ENCODE peak calls at places on chromosome 11, in six cellular contexts. T, V, S, F, C and B are unnamed samples.
A peak's percentile ranks its signal among the peaks of the same experiment; 100 is the strongest.

GRCh38 chr11:126328938-126329643 is 25.2 kb downstream of the DCPS start:
- DNase-seq in V (no peak), T (no peak), F (no peak), C (no peak), S (no peak), B (no peak)

GRCh38 chr11:19723572-19724342 is 11.1 kb downstream of the NAV2 start:
- DNase-seq in V (peak; percentile 37), F (peak; percentile 36), T (peak; percentile 31), S (no peak), C (no peak), B (no peak)

GRCh38 chr11:58068640-58069039 is 37.9 kb downstream of the OR6Q1 start:
- DNase-seq in S (no peak), V (no peak), C (no peak), T (no peak), F (no peak), B (no peak)

GRCh38 chr11:106400949-106401545 is 323.6 kb downstream of the AASDHPPT start:
- DNase-seq in T (no peak), S (no peak), C (no peak), V (no peak), F (no peak), B (no peak)

GRCh38 chr11:66267379-66268209 is 845 bp upstream of the RAB1B start:
- DNase-seq in S (peak; percentile 93), T (no peak), V (peak; percentile 93), F (peak; percentile 69), C (peak; percentile 58), B (no peak)

GRCh38 chr11:104134760-104135159 is 29.2 kb downstream of the PDGFD start:
- DNase-seq in V (no peak), T (no peak), F (no peak), C (no peak), S (no peak), B (no peak)

GRCh38 chr11:116387623-116388022 is 385.2 kb downstream of the BUD13 start:
- DNase-seq in F (no peak), C (no peak), T (no peak), S (no peak), V (no peak), B (no peak)

GRCh38 chr11:30497600-30497999 is 88.6 kb downstream of the MPPED2 start:
- DNase-seq in S (no peak), T (no peak), C (no peak), F (no peak), V (no peak), B (no peak)

GRCh38 chr11:107957109-107957588 is 28.9 kb downstream of the RAB39A start:
- DNase-seq in T (peak; percentile 9), C (no peak), S (no peak), V (no peak), F (no peak), B (no peak)

GRCh38 chr11:32231909-32232493 is 141.1 kb downstream of the RCN1 start:
- DNase-seq in V (no peak), T (no peak), C (no peak), S (no peak), F (peak; percentile 36), B (no peak)
- TF ChIP-seq CTCF in V (no peak), T (peak; percentile 61), C (peak; percentile 68), S (no peak), F (peak; percentile 96), B (peak; percentile 88)

GRCh38 chr11:118917488-118918127 is 8.1 kb downstream of the BCL9L start:
- DNase-seq in T (no peak), F (no peak), C (no peak), V (peak; percentile 82), S (peak; percentile 74), B (no peak)

GRCh38 chr11:118918128-118918685 is 7.5 kb downstream of the BCL9L start:
- DNase-seq in S (peak; percentile 74), F (no peak), C (no peak), V (peak; percentile 88), T (peak; percentile 87), B (no peak)

GRCh38 chr11:118915396-118915795 is 10.3 kb downstream of the BCL9L start:
- DNase-seq in V (no peak), S (no peak), F (no peak), T (no peak), C (no peak), B (no peak)

GRCh38 chr11:118915941-118916841 is 9.5 kb downstream of the BCL9L start:
- DNase-seq in S (peak; percentile 47), F (no peak), V (peak; percentile 32), C (no peak), T (no peak), B (no peak)

DNA sequence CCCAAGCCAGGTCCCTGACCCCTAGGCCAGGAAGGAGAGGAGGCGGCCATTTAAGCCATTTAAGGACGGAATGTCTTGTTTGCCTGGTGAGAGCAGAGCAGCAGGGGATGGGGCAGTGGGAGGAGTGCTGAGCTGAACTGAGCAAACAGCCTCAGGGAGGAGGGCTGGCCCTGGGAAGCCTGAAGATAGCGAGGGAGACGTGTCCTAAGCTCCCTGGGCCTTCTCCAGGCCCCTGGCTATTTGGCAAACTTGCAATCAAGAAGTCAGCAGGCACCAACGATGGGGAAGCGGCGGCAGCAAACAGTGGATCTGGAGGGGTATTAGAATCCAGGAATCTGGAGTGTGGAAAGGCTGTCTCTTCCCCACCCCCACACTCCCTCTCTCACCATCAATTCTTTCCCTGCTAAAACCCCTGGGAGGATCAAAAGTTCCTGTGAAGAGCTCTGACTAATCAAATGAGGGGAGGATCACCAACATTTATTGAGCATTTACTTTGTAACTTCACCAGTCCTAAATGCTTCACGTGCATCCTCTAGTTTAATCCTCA is 8.8 kb downstream of the BCL9L start:
- DNase-seq in V (peak; percentile 74), T (peak; percentile 86), S (peak; percentile 81), F (no peak), C (no peak), B (no peak)
- H3K4me3 ChIP-seq in V (peak overlapping the region; percentile 57), T (peak overlapping the region; percentile 21), S (no peak overlapping the region), F (no peak overlapping the region), C (peak overlapping the region; percentile 20), B (no peak overlapping the region)

GRCh38 chr11:63686912-63687311 is 5.6 kb downstream of the RTN3 start:
- DNase-seq in V (no peak), F (no peak), S (no peak), C (no peak), T (no peak), B (no peak)

GRCh38 chr11:63680842-63681207 is 475 bp upstream of the RTN3 start:
- DNase-seq in S (peak; percentile 32), F (no peak), T (no peak), V (no peak), C (no peak), B (no peak)

GRCh38 chr11:63683133-63683991 is 2.1 kb downstream of the RTN3 start:
- DNase-seq in S (no peak), C (no peak), F (no peak), T (no peak), V (no peak), B (no peak)

GRCh38 chr11:63681208-63682044 is at the start of gene RTN3:
- DNase-seq in T (peak; percentile 96), S (peak; percentile 96), C (peak; percentile 97), V (peak; percentile 96), F (peak; percentile 96), B (no peak)

GRCh38 chr11:63682045-63682915 is 980 bp downstream of the RTN3 start:
- DNase-seq in S (no peak), F (no peak), T (no peak), V (no peak), C (no peak), B (no peak)
- TF ChIP-seq CTCF in S (peak; percentile 12), F (peak; percentile 50), T (no peak), V (no peak), C (peak; percentile 9), B (peak; percentile 5)

DNA sequence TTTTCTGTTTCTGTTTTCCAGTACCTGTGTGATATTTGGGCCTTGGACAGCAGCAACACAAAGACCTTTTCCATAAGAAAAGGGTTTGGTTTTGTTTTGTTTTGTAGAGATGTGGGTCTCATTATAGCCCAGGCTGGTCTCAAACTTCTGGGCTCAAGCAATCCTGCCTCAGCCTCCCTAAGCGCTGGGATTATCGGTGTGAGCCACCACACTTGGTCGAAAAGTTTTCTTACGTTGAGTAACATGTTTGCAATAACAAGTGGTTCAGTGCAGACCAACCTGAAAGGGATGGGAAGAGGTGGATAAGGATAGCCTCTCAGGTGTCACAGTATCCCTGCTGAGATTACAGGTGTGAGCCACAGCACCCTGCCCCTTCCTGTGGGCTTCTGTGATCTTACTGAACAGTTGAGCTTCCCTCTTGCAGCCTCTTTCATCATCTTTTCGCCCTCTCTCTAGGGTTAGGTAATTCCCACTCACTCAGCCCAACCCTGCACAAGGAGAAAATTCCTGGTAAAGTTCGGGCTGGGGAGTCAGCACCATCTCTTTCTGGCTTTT is 3.5 kb upstream of the MRPL48 start:
- DNase-seq in C (no peak), T (no peak), V (no peak), F (peak; percentile 66), S (no peak), B (no peak)
- H3K4me3 ChIP-seq in C (no peak overlapping the region), T (no peak overlapping the region), V (no peak overlapping the region), F (no peak overlapping the region), S (no peak overlapping the region), B (no peak overlapping the region)

GRCh38 chr11:119019996-119020395 is 1.4 kb downstream of the TRAPPC4 start:
- DNase-seq in F (no peak), T (no peak), C (no peak), V (no peak), S (no peak), B (no peak)

GRCh38 chr11:119016216-119017009 is 1.7 kb downstream of the RPS25 start:
- DNase-seq in T (no peak), F (no peak), V (no peak), C (no peak), S (no peak), B (no peak)

GRCh38 chr11:119015054-119015611 is 3.0 kb downstream of the RPS25 start:
- DNase-seq in T (no peak), V (no peak), F (no peak), S (no peak), C (no peak), B (no peak)

GRCh38 chr11:119014209-119014924 is 3.8 kb downstream of the RPS25 start:
- DNase-seq in S (no peak), F (no peak), T (no peak), C (no peak), V (no peak), B (no peak)

GRCh38 chr11:119018074-119018938 is at the start of the genes RPS25 and TRAPPC4:
- DNase-seq in T (peak; percentile 76), V (peak; percentile 96), S (peak; percentile 92), F (peak; percentile 94), C (peak; percentile 84), B (peak; percentile 75)
- TF ChIP-seq CTCF in T (no peak), V (no peak), S (no peak), F (no peak), C (no peak), B (no peak)

DNA sequence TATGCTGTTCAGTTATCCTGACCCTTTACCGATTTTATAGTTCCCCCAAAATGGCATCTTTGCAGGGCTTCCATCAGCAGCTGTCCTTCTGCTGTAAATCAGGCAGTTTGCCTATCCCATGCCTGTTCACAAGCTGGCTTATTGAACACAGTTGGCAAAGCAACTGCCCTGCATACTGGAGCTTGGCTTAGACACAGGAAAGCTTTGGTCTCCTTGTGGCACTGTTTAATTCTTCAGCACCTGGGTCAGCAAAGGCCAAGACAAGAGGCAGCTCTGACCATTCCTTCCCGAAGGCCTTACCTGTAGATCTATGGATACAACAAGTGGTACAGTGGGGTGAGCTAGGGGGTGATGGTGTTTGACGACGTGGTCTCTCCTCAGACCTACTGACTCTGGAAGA is 32.2 kb downstream of the TSPAN18 start:
- DNase-seq in F (no peak), C (no peak), S (no peak), V (no peak), T (no peak), B (no peak)
- H3K4me3 ChIP-seq in F (no peak overlapping the region), C (no peak overlapping the region), S (no peak overlapping the region), V (no peak overlapping the region), T (no peak overlapping the region), B (no peak overlapping the region)

GRCh38 chr11:130068546-130068985 is 1.1 kb upstream of the APLP2 start:
- DNase-seq in C (no peak), V (no peak), F (no peak), S (peak; percentile 26), T (no peak), B (no peak)
- TF ChIP-seq CTCF in C (no peak), V (no peak), F (no peak), S (no peak), T (no peak), B (no peak)